ENCODE peak calls at places on chromosomes 13 and 19, in eight cellular contexts. One of them, this sample, is unnamed.

GRCh38 chr13:112200200-112200599 is 133.3 kb downstream of the SOX1 start:
- DNase-seq in activated naive CD8-positive, alpha-beta T cell treated with anti-CD3 and anti-CD28 coated beads, Interleukin-2, amount 10 ng/mL, durations not matched to agents 7 days and 5 days: no peak
- DNase-seq in retinal pigment epithelial cell: no peak
- DNase-seq in activated T-cell treated with anti-CD3 and anti-CD28 coated beads, Interleukin-2, amount 50 U/mL, for 48 hours: no peak
- DNase-seq in activated effector memory CD4-positive, alpha-beta T cell treated with anti-CD3 and anti-CD28 coated beads, Interleukin-2, amount 50 U/mL, for 16 hours: no peak
- DNase-seq in WTC11: no peak
- DNase-seq in stimulated activated CD8-positive, alpha-beta memory T cell treated with anti-CD3 and anti-CD28 coated beads, Interleukin-15, amount 100 ng/mL, for 1 hour: no peak
- DNase-seq in NCI-H774: no peak
- DNase-seq in this sample: no peak

GRCh38 chr19:33413868-33414666 is 40.6 kb downstream of the CEBPG start:
- DNase-seq in WTC11: no peak
- DNase-seq in stimulated activated CD8-positive, alpha-beta memory T cell treated with anti-CD3 and anti-CD28 coated beads, Interleukin-15, amount 100 ng/mL, for 1 hour: no peak
- DNase-seq in activated effector memory CD4-positive, alpha-beta T cell treated with anti-CD3 and anti-CD28 coated beads, Interleukin-2, amount 50 U/mL, for 16 hours: no peak
- DNase-seq in activated naive CD8-positive, alpha-beta T cell treated with anti-CD3 and anti-CD28 coated beads, Interleukin-2, amount 10 ng/mL, durations not matched to agents 7 days and 5 days: no peak
- DNase-seq in retinal pigment epithelial cell: no peak
- DNase-seq in NCI-H774: no peak
- DNase-seq in activated T-cell treated with anti-CD3 and anti-CD28 coated beads, Interleukin-2, amount 50 U/mL, for 48 hours: no peak
- DNase-seq in this sample: no peak

GRCh38 chr19:3080281-3080680 is 13.9 kb upstream of the GNA11 start:
- DNase-seq in WTC11: no peak
- DNase-seq in stimulated activated CD8-positive, alpha-beta memory T cell treated with anti-CD3 and anti-CD28 coated beads, Interleukin-15, amount 100 ng/mL, for 1 hour: no peak
- DNase-seq in NCI-H774: no peak
- DNase-seq in retinal pigment epithelial cell: no peak
- DNase-seq in activated T-cell treated with anti-CD3 and anti-CD28 coated beads, Interleukin-2, amount 50 U/mL, for 48 hours: no peak
- DNase-seq in activated effector memory CD4-positive, alpha-beta T cell treated with anti-CD3 and anti-CD28 coated beads, Interleukin-2, amount 50 U/mL, for 16 hours: no peak
- DNase-seq in activated naive CD8-positive, alpha-beta T cell treated with anti-CD3 and anti-CD28 coated beads, Interleukin-2, amount 10 ng/mL, durations not matched to agents 7 days and 5 days: no peak
- DNase-seq in this sample: no peak

GRCh38 chr19:33261511-33262192 is 36.0 kb upstream of the SLC7A10 start:
- DNase-seq in activated T-cell treated with anti-CD3 and anti-CD28 coated beads, Interleukin-2, amount 50 U/mL, for 48 hours: no peak
- DNase-seq in activated naive CD8-positive, alpha-beta T cell treated with anti-CD3 and anti-CD28 coated beads, Interleukin-2, amount 10 ng/mL, durations not matched to agents 7 days and 5 days: no peak
- DNase-seq in NCI-H774: no peak
- DNase-seq in stimulated activated CD8-positive, alpha-beta memory T cell treated with anti-CD3 and anti-CD28 coated beads, Interleukin-15, amount 100 ng/mL, for 1 hour: no peak
- DNase-seq in activated effector memory CD4-positive, alpha-beta T cell treated with anti-CD3 and anti-CD28 coated beads, Interleukin-2, amount 50 U/mL, for 16 hours: no peak
- DNase-seq in WTC11: no peak
- DNase-seq in retinal pigment epithelial cell: no peak
- DNase-seq in this sample: no peak

GRCh38 chr19:33302974-33303790 is 848 bp upstream of the CEBPA start:
- DNase-seq in retinal pigment epithelial cell: no peak
- DNase-seq in NCI-H774: no peak
- DNase-seq in stimulated activated CD8-positive, alpha-beta memory T cell treated with anti-CD3 and anti-CD28 coated beads, Interleukin-15, amount 100 ng/mL, for 1 hour: no peak
- DNase-seq in activated naive CD8-positive, alpha-beta T cell treated with anti-CD3 and anti-CD28 coated beads, Interleukin-2, amount 10 ng/mL, durations not matched to agents 7 days and 5 days: peak; percentile 51
- DNase-seq in WTC11: peak; percentile 61
- DNase-seq in activated effector memory CD4-positive, alpha-beta T cell treated with anti-CD3 and anti-CD28 coated beads, Interleukin-2, amount 50 U/mL, for 16 hours: peak; percentile 65
- DNase-seq in activated T-cell treated with anti-CD3 and anti-CD28 coated beads, Interleukin-2, amount 50 U/mL, for 48 hours: no peak
- DNase-seq in this sample: no peak

GRCh38 chr13:113421673-113422270 is 31.5 kb downstream of the ADPRHL1 start:
- DNase-seq in retinal pigment epithelial cell: no peak
- DNase-seq in stimulated activated CD8-positive, alpha-beta memory T cell treated with anti-CD3 and anti-CD28 coated beads, Interleukin-15, amount 100 ng/mL, for 1 hour: no peak
- DNase-seq in NCI-H774: no peak
- DNase-seq in activated T-cell treated with anti-CD3 and anti-CD28 coated beads, Interleukin-2, amount 50 U/mL, for 48 hours: no peak
- DNase-seq in WTC11: no peak
- DNase-seq in activated effector memory CD4-positive, alpha-beta T cell treated with anti-CD3 and anti-CD28 coated beads, Interleukin-2, amount 50 U/mL, for 16 hours: no peak
- DNase-seq in activated naive CD8-positive, alpha-beta T cell treated with anti-CD3 and anti-CD28 coated beads, Interleukin-2, amount 10 ng/mL, durations not matched to agents 7 days and 5 days: no peak
- DNase-seq in this sample: no peak

GRCh38 chr19:5953680-5954213 is 24.2 kb downstream of the RANBP3 start:
- DNase-seq in stimulated activated CD8-positive, alpha-beta memory T cell treated with anti-CD3 and anti-CD28 coated beads, Interleukin-15, amount 100 ng/mL, for 1 hour: peak; percentile 4
- DNase-seq in NCI-H774: no peak
- DNase-seq in retinal pigment epithelial cell: no peak
- DNase-seq in activated naive CD8-positive, alpha-beta T cell treated with anti-CD3 and anti-CD28 coated beads, Interleukin-2, amount 10 ng/mL, durations not matched to agents 7 days and 5 days: no peak
- DNase-seq in activated T-cell treated with anti-CD3 and anti-CD28 coated beads, Interleukin-2, amount 50 U/mL, for 48 hours: peak; percentile 72
- DNase-seq in activated effector memory CD4-positive, alpha-beta T cell treated with anti-CD3 and anti-CD28 coated beads, Interleukin-2, amount 50 U/mL, for 16 hours: peak; percentile 73
- DNase-seq in WTC11: no peak
- DNase-seq in this sample: peak; percentile 61

GRCh38 chr13:109111141-109111540 is 481.7 kb downstream of the MYO16 start:
- DNase-seq in stimulated activated CD8-positive, alpha-beta memory T cell treated with anti-CD3 and anti-CD28 coated beads, Interleukin-15, amount 100 ng/mL, for 1 hour: no peak
- DNase-seq in activated effector memory CD4-positive, alpha-beta T cell treated with anti-CD3 and anti-CD28 coated beads, Interleukin-2, amount 50 U/mL, for 16 hours: no peak
- DNase-seq in activated T-cell treated with anti-CD3 and anti-CD28 coated beads, Interleukin-2, amount 50 U/mL, for 48 hours: no peak
- DNase-seq in activated naive CD8-positive, alpha-beta T cell treated with anti-CD3 and anti-CD28 coated beads, Interleukin-2, amount 10 ng/mL, durations not matched to agents 7 days and 5 days: no peak
- DNase-seq in retinal pigment epithelial cell: no peak
- DNase-seq in NCI-H774: no peak
- DNase-seq in WTC11: no peak
- DNase-seq in this sample: no peak